ENCODE peak calls at places on chromosomes 6 and 20, in six cellular contexts. One of them, this sample, is unnamed.

GRCh38 chr6:41059569-41059968 is 6.6 kb downstream of the APOBEC2 start:
- DNase-seq in psoas muscle: no peak
- DNase-seq in AG09309: no peak
- DNase-seq in ascending aorta: no peak
- DNase-seq in NB4: no peak
- DNase-seq in right cardiac atrium: no peak
- DNase-seq in this sample: no peak

GRCh38 chr6:135243871-135244796 is 63.0 kb downstream of the MYB start:
- DNase-seq in ascending aorta: no peak
- DNase-seq in right cardiac atrium: no peak
- DNase-seq in AG09309: no peak
- DNase-seq in NB4: no peak
- DNase-seq in psoas muscle: no peak
- DNase-seq in this sample: no peak

GRCh38 chr6:136775548-136775947 is 16.7 kb downstream of the MAP3K5 start:
- DNase-seq in right cardiac atrium: no peak
- DNase-seq in AG09309: peak
- DNase-seq in psoas muscle: no peak
- DNase-seq in NB4: peak
- DNase-seq in ascending aorta: no peak
- DNase-seq in this sample: no peak

GRCh38 chr6:56938634-56939294 is 16.1 kb upstream of the BEND6 start:
- DNase-seq in right cardiac atrium: no peak
- DNase-seq in ascending aorta: no peak
- DNase-seq in AG09309: peak
- DNase-seq in NB4: peak
- DNase-seq in psoas muscle: no peak
- DNase-seq in this sample: no peak

GRCh38 chr6:93580441-93580840 is 161.1 kb upstream of the EPHA7 start:
- DNase-seq in AG09309: no peak
- DNase-seq in NB4: no peak
- DNase-seq in psoas muscle: no peak
- DNase-seq in right cardiac atrium: no peak
- DNase-seq in ascending aorta: no peak
- DNase-seq in this sample: no peak

GRCh38 chr6:170347091-170347490 is 40.5 kb downstream of the FAM120B start:
- DNase-seq in AG09309: no peak
- DNase-seq in NB4: no peak
- DNase-seq in psoas muscle: no peak
- DNase-seq in ascending aorta: no peak
- DNase-seq in right cardiac atrium: no peak
- DNase-seq in this sample: no peak

GRCh38 chr6:20424679-20425078 is 23.0 kb downstream of the E2F3 start:
- DNase-seq in ascending aorta: no peak
- DNase-seq in psoas muscle: no peak
- DNase-seq in NB4: peak
- DNase-seq in right cardiac atrium: peak
- DNase-seq in AG09309: no peak
- DNase-seq in this sample: no peak

GRCh38 chr20:58932170-58932569 is 48.9 kb upstream of the NELFCD start:
- DNase-seq in NB4: no peak
- DNase-seq in psoas muscle: no peak
- DNase-seq in ascending aorta: no peak
- DNase-seq in AG09309: no peak
- DNase-seq in right cardiac atrium: no peak
- DNase-seq in this sample: no peak

GRCh38 chr6:45835725-45836437 is 179.8 kb downstream of the CLIC5 start:
- DNase-seq in right cardiac atrium: no peak
- DNase-seq in ascending aorta: no peak
- DNase-seq in NB4: no peak
- DNase-seq in AG09309: no peak
- DNase-seq in psoas muscle: no peak
- DNase-seq in this sample: no peak

GRCh38 chr6:169428532-169428931 is 174.9 kb upstream of the THBS2 start:
- DNase-seq in psoas muscle: no peak
- DNase-seq in ascending aorta: no peak
- DNase-seq in right cardiac atrium: no peak
- DNase-seq in NB4: no peak
- DNase-seq in AG09309: no peak
- DNase-seq in this sample: no peak

GRCh38 chr20:61640171-61640570 is 388.1 kb downstream of the CDH4 start:
- DNase-seq in ascending aorta: no peak
- DNase-seq in AG09309: no peak
- DNase-seq in NB4: no peak
- DNase-seq in right cardiac atrium: no peak
- DNase-seq in psoas muscle: no peak
- DNase-seq in this sample: peak

GRCh38 chr6:82573200-82573972 is 209.8 kb downstream of the TPBG start:
- DNase-seq in NB4: no peak
- DNase-seq in ascending aorta: no peak
- DNase-seq in AG09309: no peak
- DNase-seq in right cardiac atrium: no peak
- DNase-seq in psoas muscle: no peak
- DNase-seq in this sample: no peak

GRCh38 chr6:161264181-161264580 is 9.7 kb downstream of the AGPAT4 start:
- DNase-seq in NB4: no peak
- DNase-seq in right cardiac atrium: no peak
- DNase-seq in psoas muscle: no peak
- DNase-seq in AG09309: no peak
- DNase-seq in ascending aorta: no peak
- DNase-seq in this sample: no peak

GRCh38 chr20:6626805-6627204 is 140.7 kb upstream of the BMP2 start:
- DNase-seq in NB4: peak
- DNase-seq in ascending aorta: no peak
- DNase-seq in right cardiac atrium: no peak
- DNase-seq in psoas muscle: no peak
- DNase-seq in AG09309: no peak
- DNase-seq in this sample: no peak

GRCh38 chr6:70221715-70222236 is 81.1 kb downstream of the COL9A1 start:
- DNase-seq in right cardiac atrium: no peak
- DNase-seq in NB4: no peak
- DNase-seq in AG09309: no peak
- DNase-seq in psoas muscle: no peak
- DNase-seq in ascending aorta: no peak
- DNase-seq in this sample: no peak

GRCh38 chr6:124400600-124400999 is 561.6 kb upstream of the RNF217 start:
- DNase-seq in right cardiac atrium: no peak
- DNase-seq in psoas muscle: no peak
- DNase-seq in AG09309: no peak
- DNase-seq in ascending aorta: no peak
- DNase-seq in NB4: no peak
- DNase-seq in this sample: peak

GRCh38 chr20:50048420-50049166 is 64.4 kb downstream of the UBE2V1 start:
- DNase-seq in NB4: peak
- DNase-seq in right cardiac atrium: peak
- DNase-seq in AG09309: no peak
- DNase-seq in psoas muscle: no peak
- DNase-seq in ascending aorta: peak
- DNase-seq in this sample: no peak

GRCh38 chr6:121755500-121755899 is 320.1 kb downstream of the GJA1 start:
- DNase-seq in AG09309: no peak
- DNase-seq in psoas muscle: no peak
- DNase-seq in NB4: no peak
- DNase-seq in right cardiac atrium: no peak
- DNase-seq in ascending aorta: no peak
- DNase-seq in this sample: no peak

GRCh38 chr6:137020771-137021170 is 24.0 kb downstream of the IL20RA start:
- DNase-seq in ascending aorta: no peak
- DNase-seq in psoas muscle: no peak
- DNase-seq in AG09309: no peak
- DNase-seq in right cardiac atrium: no peak
- DNase-seq in NB4: no peak
- DNase-seq in this sample: no peak

GRCh38 chr6:9405369-9405768 is 970.0 kb upstream of the SLC35B3 start:
- DNase-seq in ascending aorta: no peak
- DNase-seq in right cardiac atrium: no peak
- DNase-seq in AG09309: peak
- DNase-seq in psoas muscle: no peak
- DNase-seq in NB4: no peak
- DNase-seq in this sample: peak

GRCh38 chr20:57498425-57499400 is 26.2 kb downstream of the CTCFL start:
- DNase-seq in ascending aorta: no peak
- DNase-seq in right cardiac atrium: peak
- DNase-seq in psoas muscle: no peak
- DNase-seq in NB4: peak
- DNase-seq in AG09309: no peak
- DNase-seq in this sample: no peak

GRCh38 chr20:37276494-37277252 is 12.8 kb upstream of the MANBAL start:
- DNase-seq in psoas muscle: peak
- DNase-seq in ascending aorta: no peak
- DNase-seq in AG09309: no peak
- DNase-seq in NB4: peak
- DNase-seq in right cardiac atrium: peak
- DNase-seq in this sample: no peak

GRCh38 chr20:64064145-64064698 is 1.2 kb downstream of the TCEA2 start:
- DNase-seq in NB4: peak
- DNase-seq in AG09309: no peak
- DNase-seq in ascending aorta: no peak
- DNase-seq in right cardiac atrium: no peak
- DNase-seq in psoas muscle: no peak
- DNase-seq in this sample: no peak

GRCh38 chr6:141539617-141540016 is 593.1 kb upstream of the GJE1 start:
- DNase-seq in NB4: no peak
- DNase-seq in AG09309: no peak
- DNase-seq in psoas muscle: no peak
- DNase-seq in right cardiac atrium: no peak
- DNase-seq in ascending aorta: no peak
- DNase-seq in this sample: no peak

DNA sequence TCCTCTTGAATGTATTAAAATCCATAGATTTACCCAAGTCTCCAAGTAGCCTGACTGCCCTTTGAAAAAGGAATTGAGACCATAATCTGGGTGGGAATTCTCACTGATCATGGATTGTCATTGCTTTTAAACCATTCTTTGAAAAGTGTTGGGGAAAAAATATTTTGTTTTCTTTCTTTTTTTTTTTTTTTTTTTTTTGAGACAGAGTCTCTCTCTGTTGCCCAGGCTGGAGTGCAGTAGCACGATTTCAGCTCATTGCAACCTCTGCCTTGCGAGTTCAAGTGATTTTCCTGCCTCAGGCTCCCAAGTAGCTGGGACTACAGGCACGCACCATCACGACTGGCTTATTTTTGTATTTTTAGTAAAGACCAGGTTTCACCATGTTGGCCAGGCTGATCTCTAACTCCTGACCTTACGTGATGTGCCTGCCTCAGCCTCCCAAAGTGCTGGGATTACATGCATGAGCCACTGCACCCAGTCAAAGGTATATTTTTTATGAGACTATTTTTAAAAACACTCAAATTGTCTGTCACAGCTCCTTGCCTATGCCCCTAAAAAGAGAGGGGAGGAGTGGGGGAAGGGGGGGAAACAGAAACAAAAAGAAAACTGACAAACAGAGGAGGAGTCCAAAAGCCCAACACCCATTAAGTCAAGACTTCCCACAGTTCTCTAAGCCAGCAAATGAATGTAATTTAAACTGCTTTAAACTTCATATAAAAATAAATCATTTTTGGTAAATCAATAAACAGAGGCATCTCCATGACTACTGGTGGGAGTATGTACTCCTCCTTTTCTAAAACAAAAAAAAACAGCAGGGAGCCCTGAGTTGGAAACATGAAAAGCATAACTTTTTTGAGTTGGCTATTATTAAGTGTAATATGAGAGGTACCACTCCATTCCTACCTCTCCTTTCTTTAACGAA is 119.4 kb upstream of the PRSS16 start:
- DNase-seq in AG09309: no peak
- DNase-seq in ascending aorta: no peak
- DNase-seq in right cardiac atrium: no peak
- DNase-seq in NB4: no peak
- DNase-seq in psoas muscle: no peak
- DNase-seq in this sample: no peak
- H3K4me3 ChIP-seq in AG09309: no peak
- H3K4me3 ChIP-seq in ascending aorta: peak
- H3K4me3 ChIP-seq in right cardiac atrium: no peak
- H3K4me3 ChIP-seq in NB4: no peak
- H3K4me3 ChIP-seq in psoas muscle: no peak
- H3K4me3 ChIP-seq in this sample: no peak

DNA sequence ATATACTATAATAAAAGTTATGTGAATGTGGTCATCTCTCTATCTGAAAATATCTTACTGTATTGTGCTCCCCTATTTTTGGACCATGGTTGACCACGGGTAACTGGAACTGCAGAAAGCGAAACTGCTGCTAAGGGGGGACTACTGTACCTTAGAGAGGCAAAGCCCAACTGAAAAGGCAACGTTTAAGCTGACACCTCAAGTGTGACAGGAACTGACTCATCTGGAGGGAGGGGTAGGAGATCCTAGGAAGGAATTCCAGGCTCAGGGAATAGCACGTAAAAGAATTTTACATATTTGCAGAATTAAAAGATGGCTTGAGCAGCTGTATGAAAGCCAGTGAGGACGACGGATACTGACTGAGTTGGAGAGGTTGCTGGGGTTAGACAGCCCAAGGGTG is 34.8 kb downstream of the ELOVL2 start:
- DNase-seq in right cardiac atrium: no peak
- DNase-seq in ascending aorta: no peak
- DNase-seq in NB4: no peak
- DNase-seq in AG09309: no peak
- DNase-seq in psoas muscle: no peak
- DNase-seq in this sample: no peak
- H3K4me3 ChIP-seq in right cardiac atrium: no peak
- H3K4me3 ChIP-seq in ascending aorta: no peak
- H3K4me3 ChIP-seq in NB4: no peak
- H3K4me3 ChIP-seq in AG09309: no peak
- H3K4me3 ChIP-seq in psoas muscle: no peak
- H3K4me3 ChIP-seq in this sample: no peak

GRCh38 chr6:52640170-52640569 is 30.7 kb upstream of the TMEM14A start:
- DNase-seq in AG09309: no peak
- DNase-seq in psoas muscle: no peak
- DNase-seq in NB4: no peak
- DNase-seq in ascending aorta: no peak
- DNase-seq in right cardiac atrium: no peak
- DNase-seq in this sample: no peak
- H3K4me3 ChIP-seq in AG09309: no peak
- H3K4me3 ChIP-seq in psoas muscle: no peak
- H3K4me3 ChIP-seq in NB4: no peak
- H3K4me3 ChIP-seq in ascending aorta: no peak
- H3K4me3 ChIP-seq in right cardiac atrium: no peak
- H3K4me3 ChIP-seq in this sample: no peak

GRCh38 chr20:48823960-48824497 is 3.8 kb downstream of the PREX1 start:
- DNase-seq in right cardiac atrium: no peak
- DNase-seq in NB4: peak
- DNase-seq in ascending aorta: peak
- DNase-seq in AG09309: peak
- DNase-seq in psoas muscle: no peak
- DNase-seq in this sample: no peak

GRCh38 chr20:48825551-48825885 is 2.3 kb downstream of the PREX1 start:
- DNase-seq in AG09309: no peak
- DNase-seq in right cardiac atrium: no peak
- DNase-seq in NB4: no peak
- DNase-seq in psoas muscle: no peak
- DNase-seq in ascending aorta: no peak
- DNase-seq in this sample: no peak

GRCh38 chr20:48826064-48826463 is 1.7 kb downstream of the PREX1 start:
- DNase-seq in right cardiac atrium: peak
- DNase-seq in AG09309: no peak
- DNase-seq in psoas muscle: no peak
- DNase-seq in NB4: peak
- DNase-seq in ascending aorta: no peak
- DNase-seq in this sample: no peak

GRCh38 chr20:48823476-48823875 is 4.3 kb downstream of the PREX1 start:
- DNase-seq in right cardiac atrium: no peak
- DNase-seq in AG09309: no peak
- DNase-seq in psoas muscle: no peak
- DNase-seq in ascending aorta: no peak
- DNase-seq in NB4: peak
- DNase-seq in this sample: no peak

GRCh38 chr20:48824830-48825550 is 2.8 kb downstream of the PREX1 start:
- DNase-seq in ascending aorta: no peak
- DNase-seq in AG09309: no peak
- DNase-seq in psoas muscle: no peak
- DNase-seq in right cardiac atrium: no peak
- DNase-seq in NB4: peak
- DNase-seq in this sample: no peak
- H3K4me3 ChIP-seq in ascending aorta: peak
- H3K4me3 ChIP-seq in AG09309: no peak
- H3K4me3 ChIP-seq in psoas muscle: peak
- H3K4me3 ChIP-seq in right cardiac atrium: no peak
- H3K4me3 ChIP-seq in NB4: peak
- H3K4me3 ChIP-seq in this sample: no peak